ENCODE peak calls at places on chromosomes 16 and 17, in seven cellular contexts. One of them, this sample, is unnamed.

GRCh38 chr17:14276535-14277250 is 24.2 kb upstream of the HS3ST3B1 start:
- DNase-seq in Daoy: no peak
- DNase-seq in activated CD4-positive, alpha-beta T cell treated with anti-CD3 and anti-CD28 coated beads, Interleukin-2, amount 10 ng/mL, durations not matched to agents 7 days and 5 days: no peak
- DNase-seq in activated gamma-delta T cell treated with anti-CD3 and anti-CD28 coated beads, Interleukin-2, amount 50 U/mL, for 16 hours: no peak
- DNase-seq in stimulated activated CD8-positive, alpha-beta memory T cell treated with anti-CD3 and anti-CD28 coated beads, Interleukin-4, amount 100 ng/mL, for 24 hours: no peak
- DNase-seq in stimulated activated naive CD8-positive, alpha-beta T cell treated with anti-CD3 and anti-CD28 coated beads, Interleukin-15, Interleukin-2, amounts not matched to agents 100 U/mL and 50 U/mL, for 24 hours: no peak
- DNase-seq in aorta: no peak
- DNase-seq in this sample: no peak

GRCh38 chr16:30541502-30542329 is 7.1 kb upstream of the ZNF747 start:
- DNase-seq in Daoy: peak
- DNase-seq in activated CD4-positive, alpha-beta T cell treated with anti-CD3 and anti-CD28 coated beads, Interleukin-2, amount 10 ng/mL, durations not matched to agents 7 days and 5 days: no peak
- DNase-seq in activated gamma-delta T cell treated with anti-CD3 and anti-CD28 coated beads, Interleukin-2, amount 50 U/mL, for 16 hours: no peak
- DNase-seq in stimulated activated CD8-positive, alpha-beta memory T cell treated with anti-CD3 and anti-CD28 coated beads, Interleukin-4, amount 100 ng/mL, for 24 hours: no peak
- DNase-seq in stimulated activated naive CD8-positive, alpha-beta T cell treated with anti-CD3 and anti-CD28 coated beads, Interleukin-15, Interleukin-2, amounts not matched to agents 100 U/mL and 50 U/mL, for 24 hours: no peak
- DNase-seq in aorta: no peak
- DNase-seq in this sample: no peak

GRCh38 chr17:29588017-29588557 is 1.4 kb downstream of the GIT1 start:
- DNase-seq in Daoy: no peak
- DNase-seq in activated CD4-positive, alpha-beta T cell treated with anti-CD3 and anti-CD28 coated beads, Interleukin-2, amount 10 ng/mL, durations not matched to agents 7 days and 5 days: no peak
- DNase-seq in activated gamma-delta T cell treated with anti-CD3 and anti-CD28 coated beads, Interleukin-2, amount 50 U/mL, for 16 hours: no peak
- DNase-seq in stimulated activated CD8-positive, alpha-beta memory T cell treated with anti-CD3 and anti-CD28 coated beads, Interleukin-4, amount 100 ng/mL, for 24 hours: no peak
- DNase-seq in stimulated activated naive CD8-positive, alpha-beta T cell treated with anti-CD3 and anti-CD28 coated beads, Interleukin-15, Interleukin-2, amounts not matched to agents 100 U/mL and 50 U/mL, for 24 hours: no peak
- DNase-seq in aorta: no peak
- DNase-seq in this sample: no peak

GRCh38 chr17:40075216-40076100 is 12.7 kb downstream of the THRA start:
- DNase-seq in Daoy: peak
- DNase-seq in activated CD4-positive, alpha-beta T cell treated with anti-CD3 and anti-CD28 coated beads, Interleukin-2, amount 10 ng/mL, durations not matched to agents 7 days and 5 days: peak
- DNase-seq in activated gamma-delta T cell treated with anti-CD3 and anti-CD28 coated beads, Interleukin-2, amount 50 U/mL, for 16 hours: peak
- DNase-seq in stimulated activated CD8-positive, alpha-beta memory T cell treated with anti-CD3 and anti-CD28 coated beads, Interleukin-4, amount 100 ng/mL, for 24 hours: no peak
- DNase-seq in stimulated activated naive CD8-positive, alpha-beta T cell treated with anti-CD3 and anti-CD28 coated beads, Interleukin-15, Interleukin-2, amounts not matched to agents 100 U/mL and 50 U/mL, for 24 hours: peak
- DNase-seq in aorta: peak
- DNase-seq in this sample: peak

GRCh38 chr16:85782476-85782875 is 16.9 kb downstream of the EMC8 start:
- DNase-seq in Daoy: no peak
- DNase-seq in activated CD4-positive, alpha-beta T cell treated with anti-CD3 and anti-CD28 coated beads, Interleukin-2, amount 10 ng/mL, durations not matched to agents 7 days and 5 days: no peak
- DNase-seq in activated gamma-delta T cell treated with anti-CD3 and anti-CD28 coated beads, Interleukin-2, amount 50 U/mL, for 16 hours: no peak
- DNase-seq in stimulated activated CD8-positive, alpha-beta memory T cell treated with anti-CD3 and anti-CD28 coated beads, Interleukin-4, amount 100 ng/mL, for 24 hours: no peak
- DNase-seq in stimulated activated naive CD8-positive, alpha-beta T cell treated with anti-CD3 and anti-CD28 coated beads, Interleukin-15, Interleukin-2, amounts not matched to agents 100 U/mL and 50 U/mL, for 24 hours: no peak
- DNase-seq in aorta: no peak
- DNase-seq in this sample: no peak

GRCh38 chr17:80716986-80717385 is 172.3 kb downstream of the RPTOR start:
- DNase-seq in Daoy: no peak
- DNase-seq in activated CD4-positive, alpha-beta T cell treated with anti-CD3 and anti-CD28 coated beads, Interleukin-2, amount 10 ng/mL, durations not matched to agents 7 days and 5 days: no peak
- DNase-seq in activated gamma-delta T cell treated with anti-CD3 and anti-CD28 coated beads, Interleukin-2, amount 50 U/mL, for 16 hours: no peak
- DNase-seq in stimulated activated CD8-positive, alpha-beta memory T cell treated with anti-CD3 and anti-CD28 coated beads, Interleukin-4, amount 100 ng/mL, for 24 hours: no peak
- DNase-seq in stimulated activated naive CD8-positive, alpha-beta T cell treated with anti-CD3 and anti-CD28 coated beads, Interleukin-15, Interleukin-2, amounts not matched to agents 100 U/mL and 50 U/mL, for 24 hours: no peak
- DNase-seq in aorta: no peak
- DNase-seq in this sample: no peak

GRCh38 chr17:49471089-49471683 is 23.9 kb upstream of the NGFR start:
- DNase-seq in Daoy: no peak
- DNase-seq in activated CD4-positive, alpha-beta T cell treated with anti-CD3 and anti-CD28 coated beads, Interleukin-2, amount 10 ng/mL, durations not matched to agents 7 days and 5 days: no peak
- DNase-seq in activated gamma-delta T cell treated with anti-CD3 and anti-CD28 coated beads, Interleukin-2, amount 50 U/mL, for 16 hours: no peak
- DNase-seq in stimulated activated CD8-positive, alpha-beta memory T cell treated with anti-CD3 and anti-CD28 coated beads, Interleukin-4, amount 100 ng/mL, for 24 hours: no peak
- DNase-seq in stimulated activated naive CD8-positive, alpha-beta T cell treated with anti-CD3 and anti-CD28 coated beads, Interleukin-15, Interleukin-2, amounts not matched to agents 100 U/mL and 50 U/mL, for 24 hours: no peak
- DNase-seq in aorta: no peak
- DNase-seq in this sample: no peak

GRCh38 chr17:20114466-20114865 is 105.3 kb downstream of the SPECC1 start:
- DNase-seq in Daoy: no peak
- DNase-seq in activated CD4-positive, alpha-beta T cell treated with anti-CD3 and anti-CD28 coated beads, Interleukin-2, amount 10 ng/mL, durations not matched to agents 7 days and 5 days: no peak
- DNase-seq in activated gamma-delta T cell treated with anti-CD3 and anti-CD28 coated beads, Interleukin-2, amount 50 U/mL, for 16 hours: no peak
- DNase-seq in stimulated activated CD8-positive, alpha-beta memory T cell treated with anti-CD3 and anti-CD28 coated beads, Interleukin-4, amount 100 ng/mL, for 24 hours: no peak
- DNase-seq in stimulated activated naive CD8-positive, alpha-beta T cell treated with anti-CD3 and anti-CD28 coated beads, Interleukin-15, Interleukin-2, amounts not matched to agents 100 U/mL and 50 U/mL, for 24 hours: no peak
- DNase-seq in aorta: no peak
- DNase-seq in this sample: no peak

GRCh38 chr17:73823684-73824083 is 179.4 kb upstream of the SDK2 start:
- DNase-seq in Daoy: no peak
- DNase-seq in activated CD4-positive, alpha-beta T cell treated with anti-CD3 and anti-CD28 coated beads, Interleukin-2, amount 10 ng/mL, durations not matched to agents 7 days and 5 days: no peak
- DNase-seq in activated gamma-delta T cell treated with anti-CD3 and anti-CD28 coated beads, Interleukin-2, amount 50 U/mL, for 16 hours: no peak
- DNase-seq in stimulated activated CD8-positive, alpha-beta memory T cell treated with anti-CD3 and anti-CD28 coated beads, Interleukin-4, amount 100 ng/mL, for 24 hours: no peak
- DNase-seq in stimulated activated naive CD8-positive, alpha-beta T cell treated with anti-CD3 and anti-CD28 coated beads, Interleukin-15, Interleukin-2, amounts not matched to agents 100 U/mL and 50 U/mL, for 24 hours: no peak
- DNase-seq in aorta: no peak
- DNase-seq in this sample: no peak

GRCh38 chr16:47523342-47524006 is 62.3 kb downstream of the PHKB start:
- DNase-seq in Daoy: no peak
- DNase-seq in activated CD4-positive, alpha-beta T cell treated with anti-CD3 and anti-CD28 coated beads, Interleukin-2, amount 10 ng/mL, durations not matched to agents 7 days and 5 days: no peak
- DNase-seq in activated gamma-delta T cell treated with anti-CD3 and anti-CD28 coated beads, Interleukin-2, amount 50 U/mL, for 16 hours: no peak
- DNase-seq in stimulated activated CD8-positive, alpha-beta memory T cell treated with anti-CD3 and anti-CD28 coated beads, Interleukin-4, amount 100 ng/mL, for 24 hours: no peak
- DNase-seq in stimulated activated naive CD8-positive, alpha-beta T cell treated with anti-CD3 and anti-CD28 coated beads, Interleukin-15, Interleukin-2, amounts not matched to agents 100 U/mL and 50 U/mL, for 24 hours: no peak
- DNase-seq in aorta: no peak
- DNase-seq in this sample: no peak

GRCh38 chr16:81553080-81553813 is 108.6 kb downstream of the CMIP start:
- DNase-seq in Daoy: peak
- DNase-seq in activated CD4-positive, alpha-beta T cell treated with anti-CD3 and anti-CD28 coated beads, Interleukin-2, amount 10 ng/mL, durations not matched to agents 7 days and 5 days: no peak
- DNase-seq in activated gamma-delta T cell treated with anti-CD3 and anti-CD28 coated beads, Interleukin-2, amount 50 U/mL, for 16 hours: no peak
- DNase-seq in stimulated activated CD8-positive, alpha-beta memory T cell treated with anti-CD3 and anti-CD28 coated beads, Interleukin-4, amount 100 ng/mL, for 24 hours: no peak
- DNase-seq in stimulated activated naive CD8-positive, alpha-beta T cell treated with anti-CD3 and anti-CD28 coated beads, Interleukin-15, Interleukin-2, amounts not matched to agents 100 U/mL and 50 U/mL, for 24 hours: no peak
- DNase-seq in aorta: peak
- DNase-seq in this sample: peak

GRCh38 chr16:56257666-56258359 is 66.5 kb downstream of the GNAO1 start:
- DNase-seq in Daoy: no peak
- DNase-seq in activated CD4-positive, alpha-beta T cell treated with anti-CD3 and anti-CD28 coated beads, Interleukin-2, amount 10 ng/mL, durations not matched to agents 7 days and 5 days: no peak
- DNase-seq in activated gamma-delta T cell treated with anti-CD3 and anti-CD28 coated beads, Interleukin-2, amount 50 U/mL, for 16 hours: no peak
- DNase-seq in stimulated activated CD8-positive, alpha-beta memory T cell treated with anti-CD3 and anti-CD28 coated beads, Interleukin-4, amount 100 ng/mL, for 24 hours: no peak
- DNase-seq in stimulated activated naive CD8-positive, alpha-beta T cell treated with anti-CD3 and anti-CD28 coated beads, Interleukin-15, Interleukin-2, amounts not matched to agents 100 U/mL and 50 U/mL, for 24 hours: no peak
- DNase-seq in aorta: peak
- DNase-seq in this sample: no peak

GRCh38 chr17:48322060-48322459 is 108.0 kb downstream of the SKAP1 start:
- DNase-seq in Daoy: no peak
- DNase-seq in activated CD4-positive, alpha-beta T cell treated with anti-CD3 and anti-CD28 coated beads, Interleukin-2, amount 10 ng/mL, durations not matched to agents 7 days and 5 days: no peak
- DNase-seq in activated gamma-delta T cell treated with anti-CD3 and anti-CD28 coated beads, Interleukin-2, amount 50 U/mL, for 16 hours: no peak
- DNase-seq in stimulated activated CD8-positive, alpha-beta memory T cell treated with anti-CD3 and anti-CD28 coated beads, Interleukin-4, amount 100 ng/mL, for 24 hours: no peak
- DNase-seq in stimulated activated naive CD8-positive, alpha-beta T cell treated with anti-CD3 and anti-CD28 coated beads, Interleukin-15, Interleukin-2, amounts not matched to agents 100 U/mL and 50 U/mL, for 24 hours: no peak
- DNase-seq in aorta: no peak
- DNase-seq in this sample: no peak

GRCh38 chr16:85490971-85491771 is 122.0 kb upstream of the GSE1 start:
- DNase-seq in Daoy: no peak
- DNase-seq in activated CD4-positive, alpha-beta T cell treated with anti-CD3 and anti-CD28 coated beads, Interleukin-2, amount 10 ng/mL, durations not matched to agents 7 days and 5 days: peak
- DNase-seq in activated gamma-delta T cell treated with anti-CD3 and anti-CD28 coated beads, Interleukin-2, amount 50 U/mL, for 16 hours: peak
- DNase-seq in stimulated activated CD8-positive, alpha-beta memory T cell treated with anti-CD3 and anti-CD28 coated beads, Interleukin-4, amount 100 ng/mL, for 24 hours: peak
- DNase-seq in stimulated activated naive CD8-positive, alpha-beta T cell treated with anti-CD3 and anti-CD28 coated beads, Interleukin-15, Interleukin-2, amounts not matched to agents 100 U/mL and 50 U/mL, for 24 hours: peak
- DNase-seq in aorta: no peak
- DNase-seq in this sample: no peak